ENCODE peak calls at places on chromosomes 7 and 10, in four cellular contexts. P, J, T and C are unnamed samples.

GRCh38 chr10:114821915-114822770 is 563 bp downstream of the FHIP2A start:
- DNase-seq in P (no peak), T (peak), J (peak), C (peak)

GRCh38 chr10:132959296-132959961 is 17.1 kb upstream of the CFAP46 start:
- DNase-seq in T (no peak), J (no peak), P (no peak), C (no peak)

GRCh38 chr10:98361131-98361633 is 53.8 kb downstream of the PYROXD2 start:
- DNase-seq in P (peak), J (peak), T (no peak), C (no peak)

GRCh38 chr7:29035044-29035740 is 77.1 kb upstream of the TRIL start:
- DNase-seq in J (no peak), P (no peak), T (peak), C (no peak)

GRCh38 chr10:120927352-120927751 is 76.2 kb downstream of the WDR11 start:
- DNase-seq in J (no peak), P (no peak), T (no peak), C (no peak)

GRCh38 chr7:105496501-105496900 is 25.6 kb downstream of the PUS7 start:
- DNase-seq in T (no peak), J (no peak), P (no peak), C (no peak)

GRCh38 chr7:43594020-43594419 is 11.1 kb downstream of the STK17A start:
- DNase-seq in T (no peak), P (no peak), J (no peak), C (no peak)

GRCh38 chr10:78494179-78494578 is 460.5 kb downstream of the RPS24 start:
- DNase-seq in P (no peak), J (no peak), T (no peak), C (no peak)

GRCh38 chr10:14698487-14699170 is 76.1 kb downstream of the FAM107B start:
- DNase-seq in P (no peak), J (no peak), T (no peak), C (no peak)

GRCh38 chr10:33193867-33194521 is 140.5 kb downstream of the NRP1 start:
- DNase-seq in T (peak), J (no peak), P (no peak), C (no peak)

GRCh38 chr10:45673074-45673628 is 579 bp upstream of the ZFAND4 start:
- DNase-seq in P (no peak), J (no peak), T (peak), C (no peak)

GRCh38 chr7:127252380-127252718 is 392 bp downstream of the GRM8 start:
- DNase-seq in J (no peak), T (no peak), P (no peak), C (no peak)

GRCh38 chr10:33746878-33747277 is 412.4 kb upstream of the NRP1 start:
- DNase-seq in J (no peak), P (no peak), T (no peak), C (no peak)

GRCh38 chr7:37046680-37047079 is 322.4 kb upstream of the AOAH start:
- DNase-seq in P (no peak), T (no peak), J (no peak), C (no peak)

GRCh38 chr10:75067272-75067671 is 44.2 kb upstream of the SAMD8 start:
- DNase-seq in T (no peak), J (no peak), P (no peak), C (no peak)

GRCh38 chr10:13223241-13223640 is 10.9 kb downstream of the UCMA start:
- DNase-seq in P (no peak), J (no peak), T (no peak), C (no peak)

GRCh38 chr7:110407706-110408105 is 683.2 kb upstream of the LRRN3 start:
- DNase-seq in J (no peak), T (no peak), P (no peak), C (no peak)

GRCh38 chr7:54260868-54261475 is 281.2 kb upstream of the VSTM2A start:
- DNase-seq in P (no peak), J (no peak), T (no peak), C (no peak)

GRCh38 chr7:76220185-76221057 is 18.7 kb downstream of the SRRM3 start:
- DNase-seq in T (peak), P (no peak), J (peak), C (no peak)

GRCh38 chr7:133081119-133081604 is 728 bp downstream of the CHCHD3 start:
- DNase-seq in J (peak), P (no peak), T (peak), C (peak)

GRCh38 chr10:102642553-102643345 is 1.5 kb upstream of the TRIM8 start:
- DNase-seq in J (peak), P (no peak), T (peak), C (no peak)

GRCh38 chr10:95730233-95730632 is 25.7 kb upstream of the ENTPD1 start:
- DNase-seq in J (no peak), P (no peak), T (no peak), C (no peak)

GRCh38 chr10:93077860-93078337 is 4.2 kb downstream of the CYP26A1 start:
- DNase-seq in J (peak), T (no peak), P (no peak), C (no peak)

GRCh38 chr10:132448248-132448731 is 51.3 kb downstream of the PWWP2B start:
- DNase-seq in J (peak), P (peak), T (no peak), C (peak)

GRCh38 chr7:123237-123636 is 69.1 kb upstream of the FAM20C start:
- DNase-seq in P (no peak), T (no peak), J (no peak), C (no peak)

GRCh38 chr10:72110677-72111401 is 22.5 kb upstream of the SPOCK2 start:
- DNase-seq in J (no peak), P (no peak), T (no peak), C (no peak)

GRCh38 chr10:20598590-20598989 is 298.5 kb downstream of the NEBL start:
- DNase-seq in T (no peak), J (no peak), P (no peak), C (peak)

GRCh38 chr10:78267070-78267469 is 233.4 kb downstream of the RPS24 start:
- DNase-seq in T (no peak), J (no peak), P (no peak), C (no peak)

GRCh38 chr7:2100278-2101205 is 132.2 kb downstream of the MAD1L1 start:
- DNase-seq in P (peak), T (peak), J (no peak), C (no peak)

GRCh38 chr10:29794776-29795635 is 160.2 kb upstream of the SVIL start:
- DNase-seq in T (no peak), P (no peak), J (no peak), C (no peak)
- TF ChIP-seq SP1 in T (no peak), P (no peak), J (no peak), C (no peak)

GRCh38 chr7:55271069-55271468 is 94.1 kb upstream of the LANCL2 start:
- DNase-seq in P (no peak), J (peak), T (no peak), C (no peak)
- TF ChIP-seq TARDBP in P (no peak), J (no peak), T (no peak), C (no peak)

DNA sequence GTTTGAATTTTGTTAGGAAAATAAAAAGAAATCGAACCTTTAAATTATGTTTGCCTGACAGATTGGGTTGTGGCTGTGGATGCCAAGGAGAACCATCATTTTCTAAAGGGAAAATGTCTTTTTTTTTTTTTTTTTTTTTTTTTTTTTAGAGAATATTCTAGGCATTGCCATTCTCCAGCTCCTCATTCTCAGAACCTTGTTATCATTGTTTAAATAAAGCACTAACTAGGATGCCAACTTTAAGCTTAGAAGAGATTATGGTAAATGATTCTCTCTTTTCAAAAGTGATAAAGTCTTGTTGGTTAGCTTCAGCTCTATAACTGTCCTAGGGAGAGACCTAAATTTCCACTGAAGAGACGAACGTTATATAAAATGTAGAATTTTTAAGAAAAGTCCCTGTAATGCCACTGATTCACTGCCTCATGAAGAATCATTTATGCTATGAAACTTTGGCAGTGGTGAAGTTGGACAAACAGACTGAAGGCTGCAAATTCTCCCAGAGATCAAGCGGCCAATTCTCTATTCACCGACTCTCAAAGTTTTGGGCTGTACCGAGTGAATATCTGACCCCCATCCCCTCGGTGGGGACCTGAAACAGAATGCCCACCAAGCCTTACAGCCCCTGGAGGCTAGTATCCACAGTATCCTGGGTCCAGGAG is 207.9 kb upstream of the PITRM1 start:
- DNase-seq in J (no peak), P (no peak), T (no peak), C (no peak)
- TF ChIP-seq SP1 in J (no peak), P (no peak), T (no peak), C (no peak)

GRCh38 chr10:131021967-131022366 is 289.6 kb downstream of the TCERG1L start:
- DNase-seq in P (no peak), T (no peak), J (no peak), C (no peak)
- TF ChIP-seq TARDBP in P (no peak), T (no peak), J (no peak), C (no peak)

GRCh38 chr7:156473476-156474240 is 166.9 kb upstream of the RNF32 start:
- DNase-seq in P (no peak), J (peak), T (peak), C (peak)
- TF ChIP-seq SP1 in P (no peak), J (no peak), T (no peak), C (no peak)